ENCODE peak calls at places on chromosomes 3 and 15, in six cellular contexts. One of them, this sample, is unnamed.

GRCh38 chr15:26561994-26562730 is 210.7 kb downstream of the GABRB3 start:
- DNase-seq in foreskin fibroblast: no peak
- DNase-seq in DMS 273 treated with DMSO at 0.1 percent for 48 hours: no peak
- DNase-seq in astrocyte of the cerebellum: no peak
- DNase-seq in fibroblast of lung: no peak
- DNase-seq in cardiac muscle cell: no peak
- DNase-seq in this sample: no peak

GRCh38 chr3:104646196-104646595 is 720.5 kb upstream of the ALCAM start:
- DNase-seq in foreskin fibroblast: no peak
- DNase-seq in DMS 273 treated with DMSO at 0.1 percent for 48 hours: no peak
- DNase-seq in astrocyte of the cerebellum: peak
- DNase-seq in fibroblast of lung: peak
- DNase-seq in cardiac muscle cell: no peak
- DNase-seq in this sample: no peak

GRCh38 chr3:156298014-156298413 is 177.6 kb downstream of the KCNAB1 start:
- DNase-seq in foreskin fibroblast: no peak
- DNase-seq in DMS 273 treated with DMSO at 0.1 percent for 48 hours: no peak
- DNase-seq in astrocyte of the cerebellum: no peak
- DNase-seq in fibroblast of lung: no peak
- DNase-seq in cardiac muscle cell: no peak
- DNase-seq in this sample: no peak

GRCh38 chr3:14525685-14526631 is 14.2 kb downstream of the GRIP2 start:
- DNase-seq in foreskin fibroblast: peak
- DNase-seq in DMS 273 treated with DMSO at 0.1 percent for 48 hours: no peak
- DNase-seq in astrocyte of the cerebellum: no peak
- DNase-seq in fibroblast of lung: peak
- DNase-seq in cardiac muscle cell: no peak
- DNase-seq in this sample: no peak

GRCh38 chr15:92451225-92451825 is 57.6 kb downstream of the ST8SIA2 start:
- DNase-seq in foreskin fibroblast: no peak
- DNase-seq in DMS 273 treated with DMSO at 0.1 percent for 48 hours: no peak
- DNase-seq in astrocyte of the cerebellum: peak
- DNase-seq in fibroblast of lung: peak
- DNase-seq in cardiac muscle cell: no peak
- DNase-seq in this sample: no peak

GRCh38 chr3:117168896-117169295 is 459.3 kb downstream of the TUSC7 start:
- DNase-seq in foreskin fibroblast: no peak
- DNase-seq in DMS 273 treated with DMSO at 0.1 percent for 48 hours: no peak
- DNase-seq in astrocyte of the cerebellum: no peak
- DNase-seq in fibroblast of lung: no peak
- DNase-seq in cardiac muscle cell: no peak
- DNase-seq in this sample: no peak

GRCh38 chr3:48798998-48799397 is 48.7 kb downstream of the PRKAR2A start:
- DNase-seq in foreskin fibroblast: no peak
- DNase-seq in DMS 273 treated with DMSO at 0.1 percent for 48 hours: no peak
- DNase-seq in astrocyte of the cerebellum: no peak
- DNase-seq in fibroblast of lung: no peak
- DNase-seq in cardiac muscle cell: no peak
- DNase-seq in this sample: no peak

GRCh38 chr15:81235781-81236507 is 39.3 kb downstream of the IL16 start:
- DNase-seq in foreskin fibroblast: peak
- DNase-seq in DMS 273 treated with DMSO at 0.1 percent for 48 hours: no peak
- DNase-seq in astrocyte of the cerebellum: peak
- DNase-seq in fibroblast of lung: peak
- DNase-seq in cardiac muscle cell: no peak
- DNase-seq in this sample: no peak

GRCh38 chr3:150072576-150072975 is 101.9 kb upstream of the PFN2 start:
- DNase-seq in foreskin fibroblast: no peak
- DNase-seq in DMS 273 treated with DMSO at 0.1 percent for 48 hours: no peak
- DNase-seq in astrocyte of the cerebellum: no peak
- DNase-seq in fibroblast of lung: no peak
- DNase-seq in cardiac muscle cell: no peak
- DNase-seq in this sample: no peak

GRCh38 chr15:94324117-94324826 is 92.9 kb downstream of the MCTP2 start:
- DNase-seq in foreskin fibroblast: peak
- DNase-seq in DMS 273 treated with DMSO at 0.1 percent for 48 hours: peak
- DNase-seq in astrocyte of the cerebellum: peak
- DNase-seq in fibroblast of lung: peak
- DNase-seq in cardiac muscle cell: peak
- DNase-seq in this sample: peak

GRCh38 chr3:128949158-128949557 is 44.7 kb downstream of the CFAP92 start:
- DNase-seq in foreskin fibroblast: no peak
- DNase-seq in DMS 273 treated with DMSO at 0.1 percent for 48 hours: no peak
- DNase-seq in astrocyte of the cerebellum: no peak
- DNase-seq in fibroblast of lung: no peak
- DNase-seq in cardiac muscle cell: no peak
- DNase-seq in this sample: no peak

GRCh38 chr15:101733545-101733944 is 9.3 kb upstream of the TARS3 start:
- DNase-seq in foreskin fibroblast: no peak
- DNase-seq in DMS 273 treated with DMSO at 0.1 percent for 48 hours: no peak
- DNase-seq in astrocyte of the cerebellum: no peak
- DNase-seq in fibroblast of lung: no peak
- DNase-seq in cardiac muscle cell: no peak
- DNase-seq in this sample: no peak

GRCh38 chr15:62618432-62618831 is 424.1 kb upstream of the TPM1 start:
- DNase-seq in foreskin fibroblast: peak
- DNase-seq in DMS 273 treated with DMSO at 0.1 percent for 48 hours: no peak
- DNase-seq in astrocyte of the cerebellum: peak
- DNase-seq in fibroblast of lung: peak
- DNase-seq in cardiac muscle cell: no peak
- DNase-seq in this sample: no peak

GRCh38 chr15:89659295-89659694 is 4.0 kb upstream of the KIF7 start:
- DNase-seq in foreskin fibroblast: no peak
- DNase-seq in DMS 273 treated with DMSO at 0.1 percent for 48 hours: no peak
- DNase-seq in astrocyte of the cerebellum: no peak
- DNase-seq in fibroblast of lung: no peak
- DNase-seq in cardiac muscle cell: no peak
- DNase-seq in this sample: no peak

GRCh38 chr3:120350431-120350941 is 1.3 kb upstream of the LRRC58 start:
- DNase-seq in foreskin fibroblast: peak
- DNase-seq in DMS 273 treated with DMSO at 0.1 percent for 48 hours: peak
- DNase-seq in astrocyte of the cerebellum: peak
- DNase-seq in fibroblast of lung: peak
- DNase-seq in cardiac muscle cell: no peak
- DNase-seq in this sample: no peak

GRCh38 chr3:143327388-143327787 is 207.8 kb downstream of the CHST2 start:
- DNase-seq in foreskin fibroblast: no peak
- DNase-seq in DMS 273 treated with DMSO at 0.1 percent for 48 hours: no peak
- DNase-seq in astrocyte of the cerebellum: no peak
- DNase-seq in fibroblast of lung: peak
- DNase-seq in cardiac muscle cell: no peak
- DNase-seq in this sample: no peak

GRCh38 chr3:8660271-8660731 is 15.7 kb upstream of the SSUH2 start:
- DNase-seq in foreskin fibroblast: no peak
- DNase-seq in DMS 273 treated with DMSO at 0.1 percent for 48 hours: no peak
- DNase-seq in astrocyte of the cerebellum: peak
- DNase-seq in fibroblast of lung: peak
- DNase-seq in cardiac muscle cell: peak
- DNase-seq in this sample: no peak

GRCh38 chr3:171282041-171282440 is 178.2 kb downstream of the TNIK start:
- DNase-seq in foreskin fibroblast: no peak
- DNase-seq in DMS 273 treated with DMSO at 0.1 percent for 48 hours: no peak
- DNase-seq in astrocyte of the cerebellum: peak
- DNase-seq in fibroblast of lung: peak
- DNase-seq in cardiac muscle cell: no peak
- DNase-seq in this sample: no peak

GRCh38 chr15:40981186-40981585 is 27.9 kb downstream of the CHAC1 start:
- DNase-seq in foreskin fibroblast: no peak
- DNase-seq in DMS 273 treated with DMSO at 0.1 percent for 48 hours: no peak
- DNase-seq in astrocyte of the cerebellum: no peak
- DNase-seq in fibroblast of lung: no peak
- DNase-seq in cardiac muscle cell: no peak
- DNase-seq in this sample: no peak

GRCh38 chr3:26438981-26439884 is 183.3 kb upstream of the LRRC3B start:
- DNase-seq in foreskin fibroblast: no peak
- DNase-seq in DMS 273 treated with DMSO at 0.1 percent for 48 hours: peak
- DNase-seq in astrocyte of the cerebellum: no peak
- DNase-seq in fibroblast of lung: no peak
- DNase-seq in cardiac muscle cell: no peak
- DNase-seq in this sample: no peak

GRCh38 chr3:14451844-14452533 is 49.6 kb downstream of the SLC6A6 start:
- DNase-seq in foreskin fibroblast: peak
- DNase-seq in DMS 273 treated with DMSO at 0.1 percent for 48 hours: no peak
- DNase-seq in astrocyte of the cerebellum: peak
- DNase-seq in fibroblast of lung: peak
- DNase-seq in cardiac muscle cell: no peak
- DNase-seq in this sample: no peak

GRCh38 chr3:167559922-167560321 is 86.1 kb upstream of the SERPINI2 start:
- DNase-seq in foreskin fibroblast: no peak
- DNase-seq in DMS 273 treated with DMSO at 0.1 percent for 48 hours: no peak
- DNase-seq in astrocyte of the cerebellum: no peak
- DNase-seq in fibroblast of lung: no peak
- DNase-seq in cardiac muscle cell: no peak
- DNase-seq in this sample: no peak

GRCh38 chr3:136752046-136752326 is 192 bp downstream of the STAG1 start:
- DNase-seq in foreskin fibroblast: peak
- DNase-seq in DMS 273 treated with DMSO at 0.1 percent for 48 hours: no peak
- DNase-seq in astrocyte of the cerebellum: no peak
- DNase-seq in fibroblast of lung: no peak
- DNase-seq in cardiac muscle cell: peak
- DNase-seq in this sample: no peak

GRCh38 chr3:99499235-99499798 is 139.1 kb upstream of the COL8A1 start:
- DNase-seq in foreskin fibroblast: peak
- DNase-seq in DMS 273 treated with DMSO at 0.1 percent for 48 hours: no peak
- DNase-seq in astrocyte of the cerebellum: peak
- DNase-seq in fibroblast of lung: peak
- DNase-seq in cardiac muscle cell: peak
- DNase-seq in this sample: no peak